ENCODE peak calls at places on chromosomes 13 and 19, in nine cellular contexts. One of them, this sample, is unnamed.

GRCh38 chr13:90272356-90272755 is 1075.1 kb upstream of the MIR17HG start:
- DNase-seq in GM12891: no peak
- DNase-seq in spleen: no peak
- DNase-seq in breast epithelium: no peak
- DNase-seq in GM12878: no peak
- DNase-seq in endothelial cell of umbilical vein: peak
- DNase-seq in HepG2: no peak
- DNase-seq in sigmoid colon: no peak
- DNase-seq in transverse colon: no peak
- DNase-seq in this sample: no peak

GRCh38 chr19:27971071-27971470 is 1241.9 kb downstream of the UQCRFS1 start:
- DNase-seq in GM12891: no peak
- DNase-seq in spleen: no peak
- DNase-seq in breast epithelium: no peak
- DNase-seq in GM12878: no peak
- DNase-seq in endothelial cell of umbilical vein: no peak
- DNase-seq in HepG2: no peak
- DNase-seq in sigmoid colon: no peak
- DNase-seq in transverse colon: no peak
- DNase-seq in this sample: no peak

GRCh38 chr13:51955281-51955771 is 55.9 kb downstream of the ATP7B start:
- DNase-seq in GM12891: no peak
- DNase-seq in spleen: no peak
- DNase-seq in breast epithelium: no peak
- DNase-seq in GM12878: no peak
- DNase-seq in endothelial cell of umbilical vein: no peak
- DNase-seq in HepG2: no peak
- DNase-seq in sigmoid colon: no peak
- DNase-seq in transverse colon: peak
- DNase-seq in this sample: no peak

GRCh38 chr19:1238373-1239303 is 833 bp upstream of the CBARP start:
- DNase-seq in GM12891: no peak
- DNase-seq in spleen: no peak
- DNase-seq in breast epithelium: no peak
- DNase-seq in GM12878: no peak
- DNase-seq in endothelial cell of umbilical vein: no peak
- DNase-seq in HepG2: no peak
- DNase-seq in sigmoid colon: no peak
- DNase-seq in transverse colon: no peak
- DNase-seq in this sample: no peak

GRCh38 chr13:112931028-112931934 is 37.7 kb upstream of the MCF2L start:
- DNase-seq in GM12891: no peak
- DNase-seq in spleen: no peak
- DNase-seq in breast epithelium: peak
- DNase-seq in GM12878: no peak
- DNase-seq in endothelial cell of umbilical vein: peak
- DNase-seq in HepG2: peak
- DNase-seq in sigmoid colon: peak
- DNase-seq in transverse colon: peak
- DNase-seq in this sample: no peak

GRCh38 chr19:44748426-44749254 is at the start of gene BCL3:
- DNase-seq in GM12891: peak
- DNase-seq in spleen: peak
- DNase-seq in breast epithelium: peak
- DNase-seq in GM12878: no peak
- DNase-seq in endothelial cell of umbilical vein: peak
- DNase-seq in HepG2: no peak
- DNase-seq in sigmoid colon: peak
- DNase-seq in transverse colon: peak
- DNase-seq in this sample: no peak

GRCh38 chr19:14530005-14530348 is 583 bp downstream of the TECR start:
- DNase-seq in GM12891: no peak
- DNase-seq in spleen: no peak
- DNase-seq in breast epithelium: peak
- DNase-seq in GM12878: no peak
- DNase-seq in endothelial cell of umbilical vein: no peak
- DNase-seq in HepG2: no peak
- DNase-seq in sigmoid colon: no peak
- DNase-seq in transverse colon: peak
- DNase-seq in this sample: no peak

GRCh38 chr19:18995804-18996241 is 37.5 kb downstream of the SUGP2 start:
- DNase-seq in GM12891: peak
- DNase-seq in spleen: no peak
- DNase-seq in breast epithelium: no peak
- DNase-seq in GM12878: no peak
- DNase-seq in endothelial cell of umbilical vein: peak
- DNase-seq in HepG2: peak
- DNase-seq in sigmoid colon: peak
- DNase-seq in transverse colon: peak
- DNase-seq in this sample: no peak

GRCh38 chr19:30444253-30444671 is 72.1 kb downstream of the ZNF536 start:
- DNase-seq in GM12891: no peak
- DNase-seq in spleen: peak
- DNase-seq in breast epithelium: no peak
- DNase-seq in GM12878: no peak
- DNase-seq in endothelial cell of umbilical vein: no peak
- DNase-seq in HepG2: no peak
- DNase-seq in sigmoid colon: no peak
- DNase-seq in transverse colon: no peak
- DNase-seq in this sample: no peak

GRCh38 chr13:112448621-112449544 is 72.7 kb downstream of the SPACA7 start:
- DNase-seq in GM12891: no peak
- DNase-seq in spleen: peak
- DNase-seq in breast epithelium: no peak
- DNase-seq in GM12878: no peak
- DNase-seq in endothelial cell of umbilical vein: no peak
- DNase-seq in HepG2: no peak
- DNase-seq in sigmoid colon: peak
- DNase-seq in transverse colon: no peak
- DNase-seq in this sample: no peak

GRCh38 chr19:5455367-5456129 is at the start of gene ZNRF4:
- DNase-seq in GM12891: no peak
- DNase-seq in spleen: no peak
- DNase-seq in breast epithelium: no peak
- DNase-seq in GM12878: no peak
- DNase-seq in endothelial cell of umbilical vein: no peak
- DNase-seq in HepG2: no peak
- DNase-seq in sigmoid colon: no peak
- DNase-seq in transverse colon: no peak
- DNase-seq in this sample: no peak

GRCh38 chr19:6279931-6280591 is at the start of gene MLLT1:
- DNase-seq in GM12891: peak
- DNase-seq in spleen: peak
- DNase-seq in breast epithelium: peak
- DNase-seq in GM12878: peak
- DNase-seq in endothelial cell of umbilical vein: peak
- DNase-seq in HepG2: peak
- DNase-seq in sigmoid colon: peak
- DNase-seq in transverse colon: peak
- DNase-seq in this sample: peak

GRCh38 chr19:55640043-55640576 is 692 bp upstream of the ZNF580 start:
- DNase-seq in GM12891: no peak
- DNase-seq in spleen: peak
- DNase-seq in breast epithelium: no peak
- DNase-seq in GM12878: no peak
- DNase-seq in endothelial cell of umbilical vein: peak
- DNase-seq in HepG2: no peak
- DNase-seq in sigmoid colon: peak
- DNase-seq in transverse colon: peak
- DNase-seq in this sample: no peak

GRCh38 chr19:46978470-46978869 is 41.2 kb upstream of the NPAS1 start:
- DNase-seq in GM12891: no peak
- DNase-seq in spleen: no peak
- DNase-seq in breast epithelium: no peak
- DNase-seq in GM12878: no peak
- DNase-seq in endothelial cell of umbilical vein: no peak
- DNase-seq in HepG2: no peak
- DNase-seq in sigmoid colon: no peak
- DNase-seq in transverse colon: no peak
- DNase-seq in this sample: no peak

GRCh38 chr19:5130371-5131030 is 161.6 kb downstream of the KDM4B start:
- DNase-seq in GM12891: peak
- DNase-seq in spleen: peak
- DNase-seq in breast epithelium: no peak
- DNase-seq in GM12878: peak
- DNase-seq in endothelial cell of umbilical vein: no peak
- DNase-seq in HepG2: no peak
- DNase-seq in sigmoid colon: no peak
- DNase-seq in transverse colon: peak
- DNase-seq in this sample: no peak

GRCh38 chr19:5877869-5878268 is 7.5 kb upstream of the FUT5 start:
- DNase-seq in GM12891: no peak
- DNase-seq in spleen: no peak
- DNase-seq in breast epithelium: no peak
- DNase-seq in GM12878: no peak
- DNase-seq in endothelial cell of umbilical vein: no peak
- DNase-seq in HepG2: peak
- DNase-seq in sigmoid colon: no peak
- DNase-seq in transverse colon: no peak
- DNase-seq in this sample: no peak

GRCh38 chr19:32928806-32929205 is 43.0 kb downstream of the CEP89 start:
- DNase-seq in GM12891: no peak
- DNase-seq in spleen: no peak
- DNase-seq in breast epithelium: no peak
- DNase-seq in GM12878: no peak
- DNase-seq in endothelial cell of umbilical vein: no peak
- DNase-seq in HepG2: peak
- DNase-seq in sigmoid colon: no peak
- DNase-seq in transverse colon: no peak
- DNase-seq in this sample: peak
- TF ChIP-seq POLR2AphosphoS5 in GM12891: no peak
- TF ChIP-seq POLR2AphosphoS5 in spleen: no peak
- TF ChIP-seq POLR2AphosphoS5 in breast epithelium: no peak
- TF ChIP-seq POLR2AphosphoS5 in GM12878: no peak
- TF ChIP-seq POLR2AphosphoS5 in endothelial cell of umbilical vein: no peak
- TF ChIP-seq POLR2AphosphoS5 in HepG2: no peak
- TF ChIP-seq POLR2AphosphoS5 in sigmoid colon: no peak
- TF ChIP-seq POLR2AphosphoS5 in transverse colon: no peak
- TF ChIP-seq POLR2AphosphoS5 in this sample: no peak

GRCh38 chr13:46899801-46900200 is 2.9 kb upstream of the HTR2A start:
- DNase-seq in GM12891: no peak
- DNase-seq in spleen: no peak
- DNase-seq in breast epithelium: no peak
- DNase-seq in GM12878: no peak
- DNase-seq in endothelial cell of umbilical vein: no peak
- DNase-seq in HepG2: no peak
- DNase-seq in sigmoid colon: no peak
- DNase-seq in transverse colon: no peak
- DNase-seq in this sample: no peak

GRCh38 chr13:46893820-46894533 is 2.9 kb downstream of the HTR2A start:
- DNase-seq in GM12891: peak
- DNase-seq in spleen: peak
- DNase-seq in breast epithelium: no peak
- DNase-seq in GM12878: peak
- DNase-seq in endothelial cell of umbilical vein: peak
- DNase-seq in HepG2: no peak
- DNase-seq in sigmoid colon: peak
- DNase-seq in transverse colon: peak
- DNase-seq in this sample: no peak

GRCh38 chr13:46893221-46893620 is 3.6 kb downstream of the HTR2A start:
- DNase-seq in GM12891: no peak
- DNase-seq in spleen: no peak
- DNase-seq in breast epithelium: no peak
- DNase-seq in GM12878: no peak
- DNase-seq in endothelial cell of umbilical vein: no peak
- DNase-seq in HepG2: no peak
- DNase-seq in sigmoid colon: no peak
- DNase-seq in transverse colon: no peak
- DNase-seq in this sample: no peak

GRCh38 chr13:46894534-46894906 is 2.3 kb downstream of the HTR2A start:
- DNase-seq in GM12891: no peak
- DNase-seq in spleen: no peak
- DNase-seq in breast epithelium: no peak
- DNase-seq in GM12878: no peak
- DNase-seq in endothelial cell of umbilical vein: no peak
- DNase-seq in HepG2: no peak
- DNase-seq in sigmoid colon: no peak
- DNase-seq in transverse colon: no peak
- DNase-seq in this sample: no peak

DNA sequence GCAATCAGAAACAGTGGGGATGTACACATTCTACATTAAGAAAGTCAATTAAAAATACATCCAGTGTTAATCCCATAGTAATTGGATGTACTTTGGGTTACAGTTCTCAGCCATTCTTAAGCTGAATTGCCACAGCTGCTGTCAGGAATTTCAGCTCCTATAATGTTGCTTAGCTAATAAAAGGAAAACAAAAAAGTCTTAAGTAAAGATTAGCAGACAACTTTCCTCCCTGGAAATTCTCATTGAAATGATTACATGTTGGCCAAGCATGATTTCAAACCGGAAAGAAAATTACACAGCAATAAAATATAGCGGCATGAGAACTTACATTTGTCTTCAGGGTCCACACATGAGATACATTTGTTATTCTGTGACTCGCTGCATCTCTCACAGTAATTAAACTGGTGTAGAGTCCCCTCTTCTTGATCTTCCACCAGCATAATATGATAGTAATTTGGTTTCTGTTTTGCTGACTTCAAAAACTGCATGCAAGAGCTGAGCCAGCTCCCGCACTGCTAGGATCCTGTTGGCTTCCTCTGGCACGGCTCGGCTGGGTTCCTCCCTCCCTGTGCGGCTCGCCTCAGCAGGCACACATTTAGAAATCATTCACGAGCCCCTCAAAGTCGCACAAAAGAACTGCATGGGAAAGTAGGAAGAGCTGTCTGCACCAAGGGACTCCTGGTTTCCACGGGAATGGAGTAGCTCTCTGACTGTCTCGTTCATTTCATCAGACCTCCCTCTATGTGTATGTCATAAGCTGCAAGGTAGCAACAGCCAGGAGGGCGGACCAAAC is at the start of gene HTR2A:
- DNase-seq in GM12891: no peak
- DNase-seq in spleen: peak
- DNase-seq in breast epithelium: peak
- DNase-seq in GM12878: no peak
- DNase-seq in endothelial cell of umbilical vein: no peak
- DNase-seq in HepG2: no peak
- DNase-seq in sigmoid colon: peak
- DNase-seq in transverse colon: no peak
- DNase-seq in this sample: no peak
- TF ChIP-seq POLR2AphosphoS5 in GM12891: no peak
- TF ChIP-seq POLR2AphosphoS5 in spleen: no peak
- TF ChIP-seq POLR2AphosphoS5 in breast epithelium: no peak
- TF ChIP-seq POLR2AphosphoS5 in GM12878: no peak
- TF ChIP-seq POLR2AphosphoS5 in endothelial cell of umbilical vein: no peak
- TF ChIP-seq POLR2AphosphoS5 in HepG2: no peak
- TF ChIP-seq POLR2AphosphoS5 in sigmoid colon: no peak
- TF ChIP-seq POLR2AphosphoS5 in transverse colon: no peak
- TF ChIP-seq POLR2AphosphoS5 in this sample: no peak

GRCh38 chr19:17431417-17431816 is 11.6 kb downstream of the MVB12A start:
- DNase-seq in GM12891: no peak
- DNase-seq in spleen: no peak
- DNase-seq in breast epithelium: no peak
- DNase-seq in GM12878: no peak
- DNase-seq in endothelial cell of umbilical vein: no peak
- DNase-seq in HepG2: no peak
- DNase-seq in sigmoid colon: no peak
- DNase-seq in transverse colon: no peak
- DNase-seq in this sample: no peak
- TF ChIP-seq POLR2AphosphoS5 in GM12891: no peak
- TF ChIP-seq POLR2AphosphoS5 in spleen: no peak
- TF ChIP-seq POLR2AphosphoS5 in breast epithelium: no peak
- TF ChIP-seq POLR2AphosphoS5 in GM12878: no peak
- TF ChIP-seq POLR2AphosphoS5 in endothelial cell of umbilical vein: no peak
- TF ChIP-seq POLR2AphosphoS5 in HepG2: no peak
- TF ChIP-seq POLR2AphosphoS5 in sigmoid colon: no peak
- TF ChIP-seq POLR2AphosphoS5 in transverse colon: no peak
- TF ChIP-seq POLR2AphosphoS5 in this sample: no peak

GRCh38 chr19:48746738-48747575 is at the start of gene IZUMO1:
- DNase-seq in GM12891: no peak
- DNase-seq in spleen: peak
- DNase-seq in breast epithelium: no peak
- DNase-seq in GM12878: no peak
- DNase-seq in endothelial cell of umbilical vein: peak
- DNase-seq in HepG2: no peak
- DNase-seq in sigmoid colon: peak
- DNase-seq in transverse colon: peak
- DNase-seq in this sample: peak
- TF ChIP-seq POLR2AphosphoS5 in GM12891: no peak
- TF ChIP-seq POLR2AphosphoS5 in spleen: peak
- TF ChIP-seq POLR2AphosphoS5 in breast epithelium: no peak
- TF ChIP-seq POLR2AphosphoS5 in GM12878: no peak
- TF ChIP-seq POLR2AphosphoS5 in endothelial cell of umbilical vein: no peak
- TF ChIP-seq POLR2AphosphoS5 in HepG2: no peak
- TF ChIP-seq POLR2AphosphoS5 in sigmoid colon: no peak
- TF ChIP-seq POLR2AphosphoS5 in transverse colon: no peak
- TF ChIP-seq POLR2AphosphoS5 in this sample: no peak